ENCODE peak calls at places on chromosomes 11 and 22, in ten cellular contexts. One of them, this sample, is unnamed.

GRCh38 chr11:70590356-70590991 is 192.1 kb downstream of the CTTN start:
- DNase-seq in stimulated activated CD8-positive, alpha-beta memory T cell treated with anti-CD3 and anti-CD28 coated beads, Interleukin-12 subunit alpha, Interleukin-12 subunit beta, amount 100 ng/mL, for 1 hour: no peak
- DNase-seq in GM12891: no peak
- DNase-seq in cerebellar cortex: no peak
- DNase-seq in foreskin fibroblast: no peak
- DNase-seq in GM10248: no peak
- DNase-seq in HS-5: no peak
- DNase-seq in LHCN-M2: no peak
- DNase-seq in iPS-NIHi11: no peak
- DNase-seq in Karpas-422: no peak
- DNase-seq in this sample: no peak

GRCh38 chr22:36369004-36369921 is 18.5 kb downstream of the MYH9 start:
- DNase-seq in GM10248: no peak
- DNase-seq in stimulated activated CD8-positive, alpha-beta memory T cell treated with anti-CD3 and anti-CD28 coated beads, Interleukin-12 subunit alpha, Interleukin-12 subunit beta, amount 100 ng/mL, for 1 hour: no peak
- DNase-seq in LHCN-M2: no peak
- DNase-seq in cerebellar cortex: peak; percentile 55
- DNase-seq in foreskin fibroblast: no peak
- DNase-seq in HS-5: no peak
- DNase-seq in Karpas-422: no peak
- DNase-seq in iPS-NIHi11: no peak
- DNase-seq in GM12891: no peak
- DNase-seq in this sample: no peak

GRCh38 chr22:39117585-39118191 is 20.6 kb downstream of the APOBEC3H start:
- DNase-seq in cerebellar cortex: peak; percentile 51
- DNase-seq in stimulated activated CD8-positive, alpha-beta memory T cell treated with anti-CD3 and anti-CD28 coated beads, Interleukin-12 subunit alpha, Interleukin-12 subunit beta, amount 100 ng/mL, for 1 hour: peak; percentile 57
- DNase-seq in iPS-NIHi11: peak; percentile 39
- DNase-seq in Karpas-422: peak; percentile 82
- DNase-seq in GM12891: no peak
- DNase-seq in LHCN-M2: peak; percentile 33
- DNase-seq in GM10248: peak; percentile 72
- DNase-seq in foreskin fibroblast: peak; percentile 27
- DNase-seq in HS-5: no peak
- DNase-seq in this sample: peak; percentile 85

GRCh38 chr11:2122222-2122906 is 16.8 kb downstream of the IGF2 start:
- DNase-seq in GM10248: no peak
- DNase-seq in GM12891: no peak
- DNase-seq in HS-5: no peak
- DNase-seq in iPS-NIHi11: peak; percentile 69
- DNase-seq in cerebellar cortex: no peak
- DNase-seq in LHCN-M2: peak; percentile 74
- DNase-seq in stimulated activated CD8-positive, alpha-beta memory T cell treated with anti-CD3 and anti-CD28 coated beads, Interleukin-12 subunit alpha, Interleukin-12 subunit beta, amount 100 ng/mL, for 1 hour: no peak
- DNase-seq in foreskin fibroblast: no peak
- DNase-seq in Karpas-422: no peak
- DNase-seq in this sample: no peak

GRCh38 chr11:66970808-66971442 is 4.2 kb upstream of the C11orf86 start:
- DNase-seq in GM12891: no peak
- DNase-seq in foreskin fibroblast: peak; percentile 99
- DNase-seq in Karpas-422: no peak
- DNase-seq in stimulated activated CD8-positive, alpha-beta memory T cell treated with anti-CD3 and anti-CD28 coated beads, Interleukin-12 subunit alpha, Interleukin-12 subunit beta, amount 100 ng/mL, for 1 hour: no peak
- DNase-seq in LHCN-M2: peak; percentile 99
- DNase-seq in HS-5: peak; percentile 98
- DNase-seq in cerebellar cortex: no peak
- DNase-seq in GM10248: no peak
- DNase-seq in iPS-NIHi11: no peak
- DNase-seq in this sample: no peak

GRCh38 chr11:33452806-33453205 is 195.6 kb downstream of the HIPK3 start:
- DNase-seq in LHCN-M2: peak; percentile 84
- DNase-seq in iPS-NIHi11: no peak
- DNase-seq in stimulated activated CD8-positive, alpha-beta memory T cell treated with anti-CD3 and anti-CD28 coated beads, Interleukin-12 subunit alpha, Interleukin-12 subunit beta, amount 100 ng/mL, for 1 hour: no peak
- DNase-seq in HS-5: peak; percentile 73
- DNase-seq in Karpas-422: no peak
- DNase-seq in GM12891: no peak
- DNase-seq in foreskin fibroblast: peak; percentile 81
- DNase-seq in GM10248: no peak
- DNase-seq in cerebellar cortex: no peak
- DNase-seq in this sample: no peak

GRCh38 chr11:10488121-10488580 is 33.1 kb downstream of the AMPD3 start:
- DNase-seq in cerebellar cortex: no peak
- DNase-seq in iPS-NIHi11: peak; percentile 55
- DNase-seq in LHCN-M2: no peak
- DNase-seq in HS-5: no peak
- DNase-seq in Karpas-422: no peak
- DNase-seq in foreskin fibroblast: no peak
- DNase-seq in GM12891: no peak
- DNase-seq in GM10248: no peak
- DNase-seq in stimulated activated CD8-positive, alpha-beta memory T cell treated with anti-CD3 and anti-CD28 coated beads, Interleukin-12 subunit alpha, Interleukin-12 subunit beta, amount 100 ng/mL, for 1 hour: no peak
- DNase-seq in this sample: peak; percentile 37

GRCh38 chr11:84261707-84262106 is 975.5 kb upstream of the CCDC90B start:
- DNase-seq in cerebellar cortex: no peak
- DNase-seq in Karpas-422: peak; percentile 67
- DNase-seq in GM10248: no peak
- DNase-seq in HS-5: no peak
- DNase-seq in iPS-NIHi11: no peak
- DNase-seq in GM12891: no peak
- DNase-seq in stimulated activated CD8-positive, alpha-beta memory T cell treated with anti-CD3 and anti-CD28 coated beads, Interleukin-12 subunit alpha, Interleukin-12 subunit beta, amount 100 ng/mL, for 1 hour: no peak
- DNase-seq in foreskin fibroblast: no peak
- DNase-seq in LHCN-M2: no peak
- DNase-seq in this sample: peak; percentile 60

GRCh38 chr22:43014062-43014875 is 680 bp downstream of the PACSIN2 start:
- DNase-seq in HS-5: no peak
- DNase-seq in iPS-NIHi11: peak; percentile 62
- DNase-seq in cerebellar cortex: peak; percentile 30
- DNase-seq in stimulated activated CD8-positive, alpha-beta memory T cell treated with anti-CD3 and anti-CD28 coated beads, Interleukin-12 subunit alpha, Interleukin-12 subunit beta, amount 100 ng/mL, for 1 hour: no peak
- DNase-seq in foreskin fibroblast: no peak
- DNase-seq in GM10248: peak; percentile 59
- DNase-seq in GM12891: peak; percentile 49
- DNase-seq in Karpas-422: peak; percentile 65
- DNase-seq in LHCN-M2: peak; percentile 56
- DNase-seq in this sample: peak; percentile 77

GRCh38 chr22:32311551-32312071 is 46.1 kb upstream of the RFPL3 start:
- DNase-seq in Karpas-422: no peak
- DNase-seq in LHCN-M2: no peak
- DNase-seq in iPS-NIHi11: no peak
- DNase-seq in HS-5: no peak
- DNase-seq in stimulated activated CD8-positive, alpha-beta memory T cell treated with anti-CD3 and anti-CD28 coated beads, Interleukin-12 subunit alpha, Interleukin-12 subunit beta, amount 100 ng/mL, for 1 hour: no peak
- DNase-seq in foreskin fibroblast: no peak
- DNase-seq in GM10248: no peak
- DNase-seq in GM12891: no peak
- DNase-seq in cerebellar cortex: no peak
- DNase-seq in this sample: no peak

GRCh38 chr11:119777940-119778339 is 48.9 kb upstream of the NECTIN1 start:
- DNase-seq in LHCN-M2: no peak
- DNase-seq in iPS-NIHi11: no peak
- DNase-seq in foreskin fibroblast: no peak
- DNase-seq in GM12891: no peak
- DNase-seq in cerebellar cortex: no peak
- DNase-seq in GM10248: no peak
- DNase-seq in Karpas-422: no peak
- DNase-seq in HS-5: no peak
- DNase-seq in stimulated activated CD8-positive, alpha-beta memory T cell treated with anti-CD3 and anti-CD28 coated beads, Interleukin-12 subunit alpha, Interleukin-12 subunit beta, amount 100 ng/mL, for 1 hour: no peak
- DNase-seq in this sample: no peak

GRCh38 chr11:18203723-18204122 is 31.1 kb downstream of the MRGPRX4 start:
- DNase-seq in HS-5: no peak
- DNase-seq in cerebellar cortex: peak; percentile 31
- DNase-seq in foreskin fibroblast: peak; percentile 0
- DNase-seq in iPS-NIHi11: peak; percentile 75
- DNase-seq in GM12891: peak; percentile 30
- DNase-seq in Karpas-422: peak; percentile 63
- DNase-seq in stimulated activated CD8-positive, alpha-beta memory T cell treated with anti-CD3 and anti-CD28 coated beads, Interleukin-12 subunit alpha, Interleukin-12 subunit beta, amount 100 ng/mL, for 1 hour: no peak
- DNase-seq in GM10248: peak; percentile 64
- DNase-seq in LHCN-M2: peak; percentile 26
- DNase-seq in this sample: peak; percentile 89

GRCh38 chr22:20983081-20983745 is 1.1 kb downstream of the LZTR1 start:
- DNase-seq in iPS-NIHi11: no peak
- DNase-seq in LHCN-M2: no peak
- DNase-seq in HS-5: no peak
- DNase-seq in cerebellar cortex: no peak
- DNase-seq in foreskin fibroblast: no peak
- DNase-seq in GM12891: no peak
- DNase-seq in Karpas-422: no peak
- DNase-seq in GM10248: no peak
- DNase-seq in stimulated activated CD8-positive, alpha-beta memory T cell treated with anti-CD3 and anti-CD28 coated beads, Interleukin-12 subunit alpha, Interleukin-12 subunit beta, amount 100 ng/mL, for 1 hour: no peak
- DNase-seq in this sample: no peak

GRCh38 chr11:93756748-93757147 is 15.3 kb downstream of the C11orf54 start:
- DNase-seq in cerebellar cortex: no peak
- DNase-seq in GM12891: no peak
- DNase-seq in GM10248: no peak
- DNase-seq in iPS-NIHi11: no peak
- DNase-seq in stimulated activated CD8-positive, alpha-beta memory T cell treated with anti-CD3 and anti-CD28 coated beads, Interleukin-12 subunit alpha, Interleukin-12 subunit beta, amount 100 ng/mL, for 1 hour: no peak
- DNase-seq in HS-5: no peak
- DNase-seq in Karpas-422: no peak
- DNase-seq in LHCN-M2: no peak
- DNase-seq in foreskin fibroblast: no peak
- DNase-seq in this sample: no peak

GRCh38 chr11:5476184-5476819 is 12.2 kb upstream of the OR52D1 start:
- DNase-seq in GM12891: peak; percentile 44
- DNase-seq in stimulated activated CD8-positive, alpha-beta memory T cell treated with anti-CD3 and anti-CD28 coated beads, Interleukin-12 subunit alpha, Interleukin-12 subunit beta, amount 100 ng/mL, for 1 hour: peak; percentile 8
- DNase-seq in Karpas-422: peak; percentile 70
- DNase-seq in foreskin fibroblast: peak; percentile 16
- DNase-seq in LHCN-M2: peak; percentile 38
- DNase-seq in GM10248: peak; percentile 68
- DNase-seq in iPS-NIHi11: peak; percentile 70
- DNase-seq in HS-5: peak; percentile 14
- DNase-seq in cerebellar cortex: peak; percentile 29
- DNase-seq in this sample: peak; percentile 81

GRCh38 chr11:44030996-44031395 is 16.8 kb upstream of the ACCSL start:
- DNase-seq in Karpas-422: no peak
- DNase-seq in LHCN-M2: no peak
- DNase-seq in GM10248: no peak
- DNase-seq in foreskin fibroblast: no peak
- DNase-seq in iPS-NIHi11: no peak
- DNase-seq in HS-5: no peak
- DNase-seq in cerebellar cortex: no peak
- DNase-seq in stimulated activated CD8-positive, alpha-beta memory T cell treated with anti-CD3 and anti-CD28 coated beads, Interleukin-12 subunit alpha, Interleukin-12 subunit beta, amount 100 ng/mL, for 1 hour: no peak
- DNase-seq in GM12891: no peak
- DNase-seq in this sample: no peak

GRCh38 chr11:5204787-5205186 is 4.3 kb upstream of the OR51V1 start:
- DNase-seq in cerebellar cortex: peak; percentile 50
- DNase-seq in foreskin fibroblast: peak; percentile 65
- DNase-seq in GM10248: peak; percentile 39
- DNase-seq in GM12891: no peak
- DNase-seq in iPS-NIHi11: peak; percentile 71
- DNase-seq in LHCN-M2: peak; percentile 63
- DNase-seq in Karpas-422: peak; percentile 66
- DNase-seq in HS-5: peak; percentile 45
- DNase-seq in stimulated activated CD8-positive, alpha-beta memory T cell treated with anti-CD3 and anti-CD28 coated beads, Interleukin-12 subunit alpha, Interleukin-12 subunit beta, amount 100 ng/mL, for 1 hour: no peak
- DNase-seq in this sample: peak; percentile 81

GRCh38 chr11:99505319-99505718 is 484.6 kb downstream of the CNTN5 start:
- DNase-seq in LHCN-M2: peak; percentile 70
- DNase-seq in cerebellar cortex: no peak
- DNase-seq in iPS-NIHi11: no peak
- DNase-seq in Karpas-422: no peak
- DNase-seq in GM10248: no peak
- DNase-seq in HS-5: peak; percentile 71
- DNase-seq in stimulated activated CD8-positive, alpha-beta memory T cell treated with anti-CD3 and anti-CD28 coated beads, Interleukin-12 subunit alpha, Interleukin-12 subunit beta, amount 100 ng/mL, for 1 hour: no peak
- DNase-seq in foreskin fibroblast: no peak
- DNase-seq in GM12891: no peak
- DNase-seq in this sample: no peak